ENCODE peak calls at places on chromosomes 2 and 18, in eight cellular contexts. One of them, this sample, is unnamed.

GRCh38 chr2:73307720-73308119 is 14.4 kb upstream of the EGR4 start:
- DNase-seq in aorta: no peak
- DNase-seq in upper lobe of left lung: no peak
- DNase-seq in sigmoid colon: no peak
- DNase-seq in heart right ventricle: no peak
- DNase-seq in mesenchymal stem cell: no peak
- DNase-seq in tibial artery: no peak
- DNase-seq in T-helper 17 cell: no peak
- DNase-seq in this sample: no peak

GRCh38 chr2:68700560-68700959 is 34.1 kb upstream of the ARHGAP25 start:
- DNase-seq in sigmoid colon: no peak
- DNase-seq in aorta: no peak
- DNase-seq in mesenchymal stem cell: no peak
- DNase-seq in T-helper 17 cell: no peak
- DNase-seq in heart right ventricle: no peak
- DNase-seq in upper lobe of left lung: no peak
- DNase-seq in tibial artery: no peak
- DNase-seq in this sample: no peak

GRCh38 chr18:51266736-51267135 is 69.3 kb upstream of the MEX3C start:
- DNase-seq in sigmoid colon: no peak
- DNase-seq in upper lobe of left lung: no peak
- DNase-seq in aorta: no peak
- DNase-seq in T-helper 17 cell: no peak
- DNase-seq in tibial artery: no peak
- DNase-seq in mesenchymal stem cell: peak; percentile 60
- DNase-seq in heart right ventricle: no peak
- DNase-seq in this sample: no peak

GRCh38 chr2:3476386-3477033 is 42.8 kb downstream of the ADI1 start:
- DNase-seq in heart right ventricle: no peak
- DNase-seq in upper lobe of left lung: no peak
- DNase-seq in aorta: no peak
- DNase-seq in T-helper 17 cell: no peak
- DNase-seq in tibial artery: no peak
- DNase-seq in mesenchymal stem cell: no peak
- DNase-seq in sigmoid colon: no peak
- DNase-seq in this sample: no peak

GRCh38 chr2:224261316-224261715 is 140.6 kb downstream of the FAM124B start:
- DNase-seq in sigmoid colon: no peak
- DNase-seq in heart right ventricle: no peak
- DNase-seq in tibial artery: no peak
- DNase-seq in upper lobe of left lung: no peak
- DNase-seq in mesenchymal stem cell: peak; percentile 70
- DNase-seq in aorta: no peak
- DNase-seq in T-helper 17 cell: no peak
- DNase-seq in this sample: no peak

GRCh38 chr2:29304399-29304798 is 189.2 kb downstream of the CLIP4 start:
- DNase-seq in heart right ventricle: no peak
- DNase-seq in upper lobe of left lung: no peak
- DNase-seq in tibial artery: no peak
- DNase-seq in T-helper 17 cell: no peak
- DNase-seq in sigmoid colon: no peak
- DNase-seq in mesenchymal stem cell: no peak
- DNase-seq in aorta: no peak
- DNase-seq in this sample: no peak

GRCh38 chr2:128217671-128218070 is 101.0 kb downstream of the HS6ST1 start:
- DNase-seq in mesenchymal stem cell: no peak
- DNase-seq in tibial artery: no peak
- DNase-seq in heart right ventricle: no peak
- DNase-seq in aorta: no peak
- DNase-seq in sigmoid colon: no peak
- DNase-seq in T-helper 17 cell: no peak
- DNase-seq in upper lobe of left lung: no peak
- DNase-seq in this sample: no peak

GRCh38 chr18:32889620-32890593 is 117.1 kb upstream of the KLHL14 start:
- DNase-seq in T-helper 17 cell: no peak
- DNase-seq in sigmoid colon: no peak
- DNase-seq in upper lobe of left lung: no peak
- DNase-seq in aorta: no peak
- DNase-seq in mesenchymal stem cell: no peak
- DNase-seq in tibial artery: no peak
- DNase-seq in heart right ventricle: no peak
- DNase-seq in this sample: no peak

GRCh38 chr18:55592572-55592971 is 4.6 kb upstream of the TCF4 start:
- DNase-seq in sigmoid colon: no peak
- DNase-seq in heart right ventricle: no peak
- DNase-seq in aorta: no peak
- DNase-seq in upper lobe of left lung: no peak
- DNase-seq in mesenchymal stem cell: peak; percentile 66
- DNase-seq in tibial artery: no peak
- DNase-seq in T-helper 17 cell: no peak
- DNase-seq in this sample: no peak

GRCh38 chr2:232951891-232952290 is 61.2 kb downstream of the NGEF start:
- DNase-seq in mesenchymal stem cell: no peak
- DNase-seq in upper lobe of left lung: no peak
- DNase-seq in sigmoid colon: no peak
- DNase-seq in tibial artery: no peak
- DNase-seq in heart right ventricle: no peak
- DNase-seq in aorta: no peak
- DNase-seq in T-helper 17 cell: no peak
- DNase-seq in this sample: no peak

GRCh38 chr2:88666576-88666975 is 24.9 kb upstream of the RPIA start:
- DNase-seq in aorta: no peak
- DNase-seq in tibial artery: no peak
- DNase-seq in upper lobe of left lung: no peak
- DNase-seq in sigmoid colon: no peak
- DNase-seq in T-helper 17 cell: no peak
- DNase-seq in mesenchymal stem cell: no peak
- DNase-seq in heart right ventricle: no peak
- DNase-seq in this sample: peak; percentile 89

GRCh38 chr18:44066541-44066940 is 614.1 kb upstream of the SETBP1 start:
- DNase-seq in sigmoid colon: no peak
- DNase-seq in aorta: no peak
- DNase-seq in T-helper 17 cell: no peak
- DNase-seq in tibial artery: no peak
- DNase-seq in heart right ventricle: no peak
- DNase-seq in upper lobe of left lung: no peak
- DNase-seq in mesenchymal stem cell: no peak
- DNase-seq in this sample: no peak

GRCh38 chr18:22115573-22115972 is 53.8 kb upstream of the GATA6 start:
- DNase-seq in aorta: no peak
- DNase-seq in mesenchymal stem cell: no peak
- DNase-seq in upper lobe of left lung: no peak
- DNase-seq in tibial artery: no peak
- DNase-seq in sigmoid colon: no peak
- DNase-seq in heart right ventricle: peak; percentile 8
- DNase-seq in T-helper 17 cell: no peak
- DNase-seq in this sample: no peak

GRCh38 chr18:36724591-36725001 is 104.2 kb downstream of the TPGS2 start:
- DNase-seq in upper lobe of left lung: no peak
- DNase-seq in sigmoid colon: no peak
- DNase-seq in T-helper 17 cell: no peak
- DNase-seq in aorta: peak; percentile 64
- DNase-seq in tibial artery: peak; percentile 59
- DNase-seq in heart right ventricle: no peak
- DNase-seq in mesenchymal stem cell: no peak
- DNase-seq in this sample: no peak

GRCh38 chr2:72940786-72941185 is 23.5 kb downstream of the EMX1 start:
- DNase-seq in tibial artery: no peak
- DNase-seq in sigmoid colon: no peak
- DNase-seq in heart right ventricle: no peak
- DNase-seq in mesenchymal stem cell: peak; percentile 36
- DNase-seq in T-helper 17 cell: no peak
- DNase-seq in aorta: no peak
- DNase-seq in upper lobe of left lung: no peak
- DNase-seq in this sample: no peak

GRCh38 chr2:146821836-146822316 is 1023.0 kb upstream of the ACVR2A start:
- DNase-seq in mesenchymal stem cell: peak; percentile 62
- DNase-seq in upper lobe of left lung: no peak
- DNase-seq in sigmoid colon: no peak
- DNase-seq in heart right ventricle: no peak
- DNase-seq in aorta: no peak
- DNase-seq in T-helper 17 cell: no peak
- DNase-seq in tibial artery: no peak
- DNase-seq in this sample: no peak

GRCh38 chr2:241595600-241596140 is 37.1 kb downstream of the BOK start:
- DNase-seq in sigmoid colon: no peak
- DNase-seq in aorta: no peak
- DNase-seq in T-helper 17 cell: no peak
- DNase-seq in tibial artery: no peak
- DNase-seq in upper lobe of left lung: no peak
- DNase-seq in mesenchymal stem cell: no peak
- DNase-seq in heart right ventricle: no peak
- DNase-seq in this sample: no peak

GRCh38 chr2:140714586-140714985 is 1416.2 kb downstream of the LRP1B start:
- DNase-seq in mesenchymal stem cell: peak; percentile 25
- DNase-seq in aorta: no peak
- DNase-seq in sigmoid colon: no peak
- DNase-seq in T-helper 17 cell: no peak
- DNase-seq in heart right ventricle: no peak
- DNase-seq in upper lobe of left lung: no peak
- DNase-seq in tibial artery: no peak
- DNase-seq in this sample: no peak

GRCh38 chr2:51237626-51238271 is 205.8 kb upstream of the NRXN1 start:
- DNase-seq in upper lobe of left lung: no peak
- DNase-seq in sigmoid colon: no peak
- DNase-seq in mesenchymal stem cell: no peak
- DNase-seq in T-helper 17 cell: no peak
- DNase-seq in heart right ventricle: no peak
- DNase-seq in tibial artery: no peak
- DNase-seq in aorta: no peak
- DNase-seq in this sample: no peak
- H3K9me3 ChIP-seq in upper lobe of left lung: no peaks in the 10 kb centered on the region
- H3K9me3 ChIP-seq in sigmoid colon: no peaks in the 10 kb centered on the region
- H3K9me3 ChIP-seq in mesenchymal stem cell: no peaks in the 10 kb centered on the region
- H3K9me3 ChIP-seq in T-helper 17 cell: no peaks in the 10 kb centered on the region
- H3K9me3 ChIP-seq in heart right ventricle: no peaks in the 10 kb centered on the region
- H3K9me3 ChIP-seq in tibial artery: no peaks in the 10 kb centered on the region
- H3K9me3 ChIP-seq in aorta: no peaks in the 10 kb centered on the region
- H3K9me3 ChIP-seq in this sample: no peaks in the 10 kb centered on the region

DNA sequence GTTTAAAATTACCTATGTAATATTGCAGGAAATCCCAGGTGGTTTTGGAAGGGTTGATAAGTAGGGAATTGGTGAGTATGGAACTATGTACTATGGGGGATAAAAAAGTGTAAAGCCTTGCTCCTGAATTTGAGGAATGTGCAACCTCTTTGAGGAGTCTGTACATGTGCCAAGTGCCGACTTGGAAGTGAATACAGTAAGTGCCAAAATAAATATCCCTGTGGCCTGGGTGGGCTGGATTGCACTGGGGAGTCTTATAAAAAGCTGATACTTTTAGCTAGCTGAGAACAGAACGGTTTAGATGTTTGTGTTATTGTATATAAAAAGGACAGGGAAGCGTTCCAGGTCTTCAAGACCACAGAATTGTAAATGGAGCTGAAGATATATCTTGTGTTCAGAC is 317.1 kb upstream of the LRRTM1 start:
- DNase-seq in heart right ventricle: no peak
- DNase-seq in sigmoid colon: no peak
- DNase-seq in upper lobe of left lung: no peak
- DNase-seq in mesenchymal stem cell: no peak
- DNase-seq in T-helper 17 cell: no peak
- DNase-seq in tibial artery: no peak
- DNase-seq in aorta: no peak
- DNase-seq in this sample: no peak
- H3K9me3 ChIP-seq in heart right ventricle: no peaks in the 10 kb centered on the region
- H3K9me3 ChIP-seq in sigmoid colon: no peaks in the 10 kb centered on the region
- H3K9me3 ChIP-seq in upper lobe of left lung: no peaks in the 10 kb centered on the region
- H3K9me3 ChIP-seq in mesenchymal stem cell: peaks cover 3% of the 10 kb centered on the region
- H3K9me3 ChIP-seq in T-helper 17 cell: no peaks in the 10 kb centered on the region
- H3K9me3 ChIP-seq in tibial artery: no peaks in the 10 kb centered on the region
- H3K9me3 ChIP-seq in aorta: no peaks in the 10 kb centered on the region
- H3K9me3 ChIP-seq in this sample: no peaks in the 10 kb centered on the region

GRCh38 chr18:8929381-8929780 is 173.1 kb upstream of the NDUFV2 start:
- DNase-seq in mesenchymal stem cell: no peak
- DNase-seq in tibial artery: no peak
- DNase-seq in sigmoid colon: no peak
- DNase-seq in aorta: no peak
- DNase-seq in upper lobe of left lung: no peak
- DNase-seq in heart right ventricle: no peak
- DNase-seq in T-helper 17 cell: no peak
- DNase-seq in this sample: no peak
- H3K9me3 ChIP-seq in mesenchymal stem cell: peaks cover 29% of the 10 kb centered on the region
- H3K9me3 ChIP-seq in tibial artery: no peaks in the 10 kb centered on the region
- H3K9me3 ChIP-seq in sigmoid colon: no peaks in the 10 kb centered on the region
- H3K9me3 ChIP-seq in aorta: peaks cover 10% of the 10 kb centered on the region
- H3K9me3 ChIP-seq in upper lobe of left lung: peaks cover 26% of the 10 kb centered on the region
- H3K9me3 ChIP-seq in heart right ventricle: peaks cover 45% of the 10 kb centered on the region
- H3K9me3 ChIP-seq in T-helper 17 cell: peaks cover 4% of the 10 kb centered on the region
- H3K9me3 ChIP-seq in this sample: no peaks in the 10 kb centered on the region

GRCh38 chr2:215413484-215413777 is 22.4 kb downstream of the FN1 start:
- DNase-seq in aorta: no peak
- DNase-seq in sigmoid colon: no peak
- DNase-seq in T-helper 17 cell: no peak
- DNase-seq in mesenchymal stem cell: no peak
- DNase-seq in heart right ventricle: no peak
- DNase-seq in tibial artery: no peak
- DNase-seq in upper lobe of left lung: no peak
- DNase-seq in this sample: no peak
- H3K9me3 ChIP-seq in aorta: no peaks in the 10 kb centered on the region
- H3K9me3 ChIP-seq in sigmoid colon: no peaks in the 10 kb centered on the region
- H3K9me3 ChIP-seq in T-helper 17 cell: no peaks in the 10 kb centered on the region
- H3K9me3 ChIP-seq in mesenchymal stem cell: no peaks in the 10 kb centered on the region
- H3K9me3 ChIP-seq in heart right ventricle: no peaks in the 10 kb centered on the region
- H3K9me3 ChIP-seq in tibial artery: no peaks in the 10 kb centered on the region
- H3K9me3 ChIP-seq in upper lobe of left lung: no peaks in the 10 kb centered on the region
- H3K9me3 ChIP-seq in this sample: no peaks in the 10 kb centered on the region

GRCh38 chr2:5176764-5177163 is 515.4 kb upstream of the SOX11 start:
- DNase-seq in T-helper 17 cell: no peak
- DNase-seq in tibial artery: no peak
- DNase-seq in heart right ventricle: no peak
- DNase-seq in aorta: no peak
- DNase-seq in sigmoid colon: no peak
- DNase-seq in upper lobe of left lung: no peak
- DNase-seq in mesenchymal stem cell: peak; percentile 5
- DNase-seq in this sample: no peak
- H3K9me3 ChIP-seq in T-helper 17 cell: no peaks in the 10 kb centered on the region
- H3K9me3 ChIP-seq in tibial artery: no peaks in the 10 kb centered on the region
- H3K9me3 ChIP-seq in heart right ventricle: peaks cover 19% of the 10 kb centered on the region
- H3K9me3 ChIP-seq in aorta: peaks cover 2% of the 10 kb centered on the region
- H3K9me3 ChIP-seq in sigmoid colon: no peaks in the 10 kb centered on the region
- H3K9me3 ChIP-seq in upper lobe of left lung: no peaks in the 10 kb centered on the region
- H3K9me3 ChIP-seq in mesenchymal stem cell: peaks cover 21% of the 10 kb centered on the region
- H3K9me3 ChIP-seq in this sample: no peaks in the 10 kb centered on the region

GRCh38 chr2:102803041-102803896 is 41.4 kb downstream of the TMEM182 start:
- DNase-seq in upper lobe of left lung: no peak
- DNase-seq in tibial artery: no peak
- DNase-seq in aorta: no peak
- DNase-seq in T-helper 17 cell: no peak
- DNase-seq in heart right ventricle: no peak
- DNase-seq in sigmoid colon: no peak
- DNase-seq in mesenchymal stem cell: no peak
- DNase-seq in this sample: no peak
- H3K9me3 ChIP-seq in upper lobe of left lung: peaks cover 22% of the 10 kb centered on the region
- H3K9me3 ChIP-seq in tibial artery: no peaks in the 10 kb centered on the region
- H3K9me3 ChIP-seq in aorta: peaks cover 9% of the 10 kb centered on the region
- H3K9me3 ChIP-seq in T-helper 17 cell: no peaks in the 10 kb centered on the region
- H3K9me3 ChIP-seq in heart right ventricle: peaks cover 38% of the 10 kb centered on the region
- H3K9me3 ChIP-seq in sigmoid colon: no peaks in the 10 kb centered on the region
- H3K9me3 ChIP-seq in mesenchymal stem cell: peaks cover 24% of the 10 kb centered on the region
- H3K9me3 ChIP-seq in this sample: no peaks in the 10 kb centered on the region

This sample was measured in pancreas.